ENCODE peak calls at places on chromosomes 6 and 20, in four cellular contexts. K is stimulated activated CD8-positive, alpha-beta memory T cell treated with anti-CD3 and anti-CD28 coated beads, Interleukin-7, amount 100 ng/mL, for 4 hours; N is NCI-H1417; S is KBM-7. B is an unnamed sample.

GRCh38 chr20:39623584-39624234 is 661.6 kb downstream of the DHX35 start:
- DNase-seq in K (no peak), N (no peak), S (no peak), B (no peak)

GRCh38 chr20:48704761-48705160 is 123.0 kb downstream of the PREX1 start:
- DNase-seq in S (no peak), N (no peak), K (no peak), B (no peak)

GRCh38 chr6:134714679-134715078 is 235.2 kb downstream of the ALDH8A1 start:
- DNase-seq in K (no peak), N (no peak), S (no peak), B (no peak)

GRCh38 chr6:126650931-126651330 is 311.0 kb downstream of the CENPW start:
- DNase-seq in N (no peak), S (no peak), K (no peak), B (no peak)

GRCh38 chr6:36120539-36120938 is 9.8 kb upstream of the MAPK13 start:
- DNase-seq in K (peak), S (peak), N (no peak), B (no peak)

GRCh38 chr6:41336824-41337223 is 1.4 kb downstream of the NCR2 start:
- DNase-seq in S (no peak), N (peak), K (no peak), B (no peak)

GRCh38 chr20:57654363-57654997 is 34.3 kb upstream of the ZBP1 start:
- DNase-seq in K (peak), N (peak), S (peak), B (no peak)

GRCh38 chr6:134081506-134081905 is 29.1 kb upstream of the SLC2A12 start:
- DNase-seq in N (peak), K (no peak), S (no peak), B (no peak)

GRCh38 chr6:106702451-106703110 is 73.2 kb downstream of the QRSL1 start:
- DNase-seq in K (no peak), N (peak), S (peak), B (no peak)

GRCh38 chr20:22070546-22070945 is 365.1 kb downstream of the PAX1 start:
- DNase-seq in K (no peak), N (no peak), S (no peak), B (no peak)

GRCh38 chr6:116277124-116277523 is 2.6 kb downstream of the TSPYL1 start:
- DNase-seq in S (no peak), K (no peak), N (no peak), B (no peak)

GRCh38 chr6:2900821-2901644 is 2.1 kb downstream of the SERPINB9 start:
- DNase-seq in K (no peak), N (no peak), S (no peak), B (no peak)

GRCh38 chr6:63272397-63272796 is 47.4 kb downstream of the LGSN start:
- DNase-seq in S (peak), N (no peak), K (no peak), B (no peak)

GRCh38 chr20:58102252-58102651 is 126.2 kb downstream of the ANKRD60 start:
- DNase-seq in N (no peak), K (no peak), S (no peak), B (no peak)

GRCh38 chr6:149766156-149766768 is 16.7 kb downstream of the PCMT1 start:
- DNase-seq in S (no peak), N (no peak), K (no peak), B (no peak)

GRCh38 chr6:78910611-78911134 is 43.3 kb downstream of the IRAK1BP1 start:
- DNase-seq in S (no peak), N (no peak), K (no peak), B (no peak)

GRCh38 chr20:38115205-38115604 is 49.9 kb downstream of the TGM2 start:
- DNase-seq in K (no peak), S (no peak), N (no peak), B (no peak)

GRCh38 chr20:24838551-24839530 is 110.2 kb upstream of the CST7 start:
- DNase-seq in N (no peak), K (no peak), S (no peak), B (no peak)

GRCh38 chr6:31293343-31293742 is 21.5 kb upstream of the HLA-C start:
- DNase-seq in N (no peak), K (no peak), S (no peak), B (no peak)

GRCh38 chr6:111625511-111626331 is 20.0 kb upstream of the TRAF3IP2 start:
- DNase-seq in S (no peak), K (peak), N (no peak), B (no peak)